ENCODE peak calls at places on chromosomes 5 and 9, in seven cellular contexts. Y is GM10248, I is Calu3, E is A549, B is kidney, Q is A673, G is heart right ventricle. T is an unnamed sample.

GRCh38 chr5:177471610-177472356 is 1.7 kb downstream of the DBN1 start:
- DNase-seq in Y (no peak), I (no peak), E (no peak), B (no peak), Q (no peak), G (peak; percentile 62), T (no peak)

GRCh38 chr9:107137495-107138202 is 145.4 kb upstream of the RAD23B start:
- DNase-seq in Y (peak; percentile 46), I (peak; percentile 17), E (peak; percentile 48), B (no peak), Q (peak; percentile 53), G (no peak), T (no peak)

GRCh38 chr5:177498013-177498847 is 826 bp upstream of the PDLIM7 start:
- DNase-seq in Y (no peak), I (peak; percentile 55), E (no peak), B (peak; percentile 90), Q (no peak), G (no peak), T (no peak)

GRCh38 chr5:14357441-14357840 is 214.3 kb downstream of the TRIO start:
- DNase-seq in Y (no peak), I (no peak), E (no peak), B (no peak), Q (no peak), G (peak; percentile 71), T (no peak)

GRCh38 chr5:171336486-171337206 is 27.6 kb downstream of the TLX3 start:
- DNase-seq in Y (no peak), I (peak; percentile 68), E (peak; percentile 32), B (peak; percentile 67), Q (peak; percentile 57), G (peak; percentile 28), T (no peak)

GRCh38 chr5:146400206-146400605 is 46.9 kb upstream of the TCERG1 start:
- DNase-seq in Y (no peak), I (no peak), E (no peak), B (no peak), Q (no peak), G (no peak), T (no peak)

GRCh38 chr9:84504360-84504759 is 163.8 kb upstream of the SLC28A3 start:
- DNase-seq in Y (no peak), I (no peak), E (no peak), B (no peak), Q (no peak), G (no peak), T (no peak)

GRCh38 chr5:141513021-141513626 is 24.2 kb downstream of the PCDHGC5 start:
- DNase-seq in Y (peak; percentile 30), I (no peak), E (no peak), B (peak; percentile 80), Q (peak; percentile 90), G (no peak), T (no peak)

GRCh38 chr9:25602366-25603044 is 75.7 kb downstream of the TUSC1 start:
- DNase-seq in Y (no peak), I (peak; percentile 9), E (no peak), B (no peak), Q (no peak), G (no peak), T (no peak)

GRCh38 chr5:147504001-147504400 is 5.9 kb downstream of the DPYSL3 start:
- DNase-seq in Y (no peak), I (no peak), E (no peak), B (no peak), Q (peak; percentile 88), G (peak; percentile 59), T (no peak)

GRCh38 chr5:78501411-78502338 is 141.3 kb downstream of the SCAMP1 start:
- DNase-seq in Y (no peak), I (no peak), E (no peak), B (no peak), Q (no peak), G (no peak), T (no peak)

GRCh38 chr5:131042021-131042789 is 122.9 kb downstream of the HINT1 start:
- DNase-seq in Y (no peak), I (no peak), E (no peak), B (no peak), Q (no peak), G (no peak), T (no peak)

GRCh38 chr5:33008751-33009418 is 297.8 kb downstream of the NPR3 start:
- DNase-seq in Y (no peak), I (peak; percentile 78), E (no peak), B (no peak), Q (no peak), G (no peak), T (no peak)

GRCh38 chr9:93667006-93667405 is 90.6 kb downstream of the PHF2 start:
- DNase-seq in Y (no peak), I (no peak), E (no peak), B (peak; percentile 61), Q (no peak), G (no peak), T (no peak)

GRCh38 chr9:137460363-137461315 is 1.5 kb upstream of the NSMF start:
- DNase-seq in Y (no peak), I (no peak), E (no peak), B (peak; percentile 75), Q (no peak), G (peak; percentile 5), T (no peak)

GRCh38 chr5:77211691-77212047 is 1.2 kb downstream of the PDE8B start:
- DNase-seq in Y (no peak), I (no peak), E (no peak), B (no peak), Q (no peak), G (no peak), T (no peak)

GRCh38 chr5:138789771-138790242 is 36.6 kb downstream of the CTNNA1 start:
- DNase-seq in Y (peak; percentile 64), I (peak; percentile 12), E (peak; percentile 54), B (no peak), Q (peak; percentile 62), G (no peak), T (no peak)
- TF ChIP-seq CTCF in Y (peak; percentile 57), I (peak; percentile 52), E (peak; percentile 64), B (peak; percentile 33), Q (peak; percentile 81), G (peak; percentile 54), T (peak; percentile 69)

GRCh38 chr9:111828193-111828592 is 33.5 kb upstream of the SHOC1 start:
- DNase-seq in Y (no peak), I (no peak), E (no peak), B (no peak), Q (peak; percentile 55), G (no peak), T (no peak)
- TF ChIP-seq CTCF in Y (peak; percentile 25), I (no peak), E (no peak), B (no peak), Q (peak; percentile 46), G (no peak), T (no peak)

GRCh38 chr9:18791074-18791473 is 241.9 kb downstream of the SAXO1 start:
- DNase-seq in Y (no peak), I (peak; percentile 29), E (no peak), B (no peak), Q (peak; percentile 6), G (no peak), T (peak; percentile 48)
- TF ChIP-seq CTCF in Y (peak; percentile 13), I (peak; percentile 19), E (peak; percentile 41), B (peak; percentile 15), Q (peak; percentile 46), G (no peak), T (peak; percentile 79)

GRCh38 chr5:1487079-1487764 is 36.5 kb downstream of the LPCAT1 start:
- DNase-seq in Y (no peak), I (no peak), E (no peak), B (no peak), Q (no peak), G (no peak), T (no peak)
- TF ChIP-seq CTCF in Y (no peak), I (no peak), E (no peak), B (no peak), Q (no peak), G (no peak), T (no peak)

T was measured in progenitor cell of endocrine pancreas.